ENCODE peak calls at places on chromosomes 1 and 21, in five cellular contexts. S is foreskin keratinocyte, H is endodermal cell, N is heart left ventricle, O is type B pancreatic cell. T is an unnamed sample.

GRCh38 chr1:42929434-42930177 is 29.1 kb downstream of the SLC2A1 start:
- DNase-seq in N (no peak), O (no peak), H (peak; percentile 40), S (no peak), T (no peak)

GRCh38 chr21:40011371-40011770 is 144.1 kb downstream of the PCP4 start:
- DNase-seq in H (no peak), O (no peak), N (no peak), S (no peak), T (no peak)

GRCh38 chr1:230891413-230891812 is 23.1 kb upstream of the C1orf198 start:
- DNase-seq in H (no peak), S (peak; percentile 20), O (no peak), N (no peak), T (no peak)

GRCh38 chr1:52204696-52205095 is 62.8 kb downstream of the ZFYVE9 start:
- DNase-seq in O (no peak), N (no peak), S (no peak), H (no peak), T (no peak)

GRCh38 chr1:230633469-230633868 is 8.8 kb upstream of the COG2 start:
- DNase-seq in H (no peak), N (no peak), S (no peak), O (no peak), T (no peak)

GRCh38 chr1:182301467-182302198 is 90.0 kb downstream of the GLUL start:
- DNase-seq in O (no peak), N (peak; percentile 77), S (peak; percentile 47), H (peak; percentile 57), T (no peak)

GRCh38 chr1:169925505-169926482 is 32.1 kb upstream of the SCYL3 start:
- DNase-seq in O (no peak), H (no peak), N (no peak), S (no peak), T (no peak)

GRCh38 chr1:154342836-154343472 is 17.6 kb downstream of the ATP8B2 start:
- DNase-seq in O (no peak), S (no peak), N (no peak), H (no peak), T (no peak)

GRCh38 chr1:109628540-109629321 is 9.1 kb downstream of the AMPD2 start:
- DNase-seq in S (no peak), N (no peak), O (no peak), H (peak; percentile 39), T (peak; percentile 60)

GRCh38 chr1:226017070-226017469 is 17.9 kb upstream of the SDE2 start:
- DNase-seq in H (no peak), O (no peak), S (no peak), N (no peak), T (no peak)

GRCh38 chr1:17909634-17910033 is 154.5 kb downstream of the ACTL8 start:
- DNase-seq in H (peak; percentile 90), S (no peak), O (no peak), N (no peak), T (peak; percentile 44)

GRCh38 chr1:118987431-118988185 is 535 bp downstream of the TBX15 start:
- DNase-seq in N (no peak), S (no peak), H (peak; percentile 89), O (no peak), T (peak; percentile 46)

GRCh38 chr1:45730780-45731319 is 19.6 kb downstream of the IPP start:
- DNase-seq in H (no peak), O (no peak), S (no peak), N (no peak), T (no peak)

GRCh38 chr1:177937931-177938330 is 31.9 kb downstream of the SEC16B start:
- DNase-seq in O (no peak), S (peak; percentile 21), N (no peak), H (no peak), T (no peak)

GRCh38 chr1:192235127-192235526 is 76.9 kb downstream of the RGS18 start:
- DNase-seq in H (no peak), O (no peak), N (no peak), S (no peak), T (no peak)

GRCh38 chr1:216908116-216908515 is 184.9 kb upstream of the ESRRG start:
- DNase-seq in O (no peak), S (no peak), H (no peak), N (no peak), T (no peak)

GRCh38 chr1:232274236-232274855 is 355.6 kb downstream of the SIPA1L2 start:
- DNase-seq in H (no peak), N (no peak), S (no peak), O (no peak), T (no peak)

GRCh38 chr1:154433161-154433681 is 28.1 kb downstream of the IL6R start:
- DNase-seq in N (no peak), O (no peak), H (no peak), S (peak; percentile 94), T (peak; percentile 60)

GRCh38 chr1:100034465-100034864 is 64.7 kb downstream of the SLC35A3 start:
- DNase-seq in N (no peak), S (no peak), H (no peak), O (no peak), T (no peak)

GRCh38 chr1:82565146-82565545 is 764.4 kb downstream of the ADGRL2 start:
- DNase-seq in O (no peak), H (peak; percentile 60), S (peak; percentile 78), N (peak; percentile 16), T (no peak)

GRCh38 chr1:30101016-30101415 is 622.4 kb downstream of the MATN1 start:
- DNase-seq in H (no peak), N (no peak), S (no peak), O (no peak), T (no peak)

GRCh38 chr1:78743626-78744025 is 94.0 kb downstream of the IFI44 start:
- DNase-seq in S (peak; percentile 8), N (no peak), H (no peak), O (no peak), T (no peak)

GRCh38 chr1:49171941-49172593 is 395.4 kb upstream of the BEND5 start:
- DNase-seq in H (no peak), S (no peak), N (no peak), O (no peak), T (no peak)

GRCh38 chr1:150168960-150169565 is 19.3 kb downstream of the PLEKHO1 start:
- DNase-seq in N (peak; percentile 72), H (peak; percentile 90), S (no peak), O (no peak), T (peak; percentile 62)

GRCh38 chr21:42669069-42669468 is 15.6 kb downstream of the PDE9A start:
- DNase-seq in S (no peak), N (no peak), H (peak; percentile 92), O (no peak), T (no peak)

GRCh38 chr1:221979461-221980032 is 237.7 kb upstream of the DUSP10 start:
- DNase-seq in S (no peak), N (no peak), O (no peak), H (no peak), T (no peak)

GRCh38 chr1:230210979-230211336 is 143.9 kb downstream of the GALNT2 start:
- DNase-seq in N (no peak), O (no peak), S (no peak), H (no peak), T (no peak)

GRCh38 chr1:169601096-169601881 is 15.0 kb upstream of the F5 start:
- DNase-seq in O (no peak), S (no peak), N (no peak), H (no peak), T (no peak)

GRCh38 chr1:78401148-78401547 is 89.6 kb upstream of the PTGFR start:
- DNase-seq in S (no peak), H (no peak), O (no peak), N (no peak), T (no peak)

GRCh38 chr1:70256664-70257063 is 35.5 kb downstream of the SRSF11 start:
- DNase-seq in S (no peak), O (no peak), H (no peak), N (no peak), T (no peak)

GRCh38 chr1:48182441-48182840 is 40.1 kb upstream of the SLC5A9 start:
- DNase-seq in N (no peak), S (peak; percentile 68), H (no peak), O (no peak), T (no peak)

GRCh38 chr1:184696403-184696802 is 58.3 kb downstream of the EDEM3 start:
- DNase-seq in H (peak; percentile 62), N (no peak), O (no peak), S (no peak), T (no peak)

GRCh38 chr1:220089650-220090556 is at the start of gene BPNT1:
- DNase-seq in H (peak; percentile 98), O (peak; percentile 91), N (peak; percentile 96), S (peak; percentile 88), T (peak; percentile 93)

DNA sequence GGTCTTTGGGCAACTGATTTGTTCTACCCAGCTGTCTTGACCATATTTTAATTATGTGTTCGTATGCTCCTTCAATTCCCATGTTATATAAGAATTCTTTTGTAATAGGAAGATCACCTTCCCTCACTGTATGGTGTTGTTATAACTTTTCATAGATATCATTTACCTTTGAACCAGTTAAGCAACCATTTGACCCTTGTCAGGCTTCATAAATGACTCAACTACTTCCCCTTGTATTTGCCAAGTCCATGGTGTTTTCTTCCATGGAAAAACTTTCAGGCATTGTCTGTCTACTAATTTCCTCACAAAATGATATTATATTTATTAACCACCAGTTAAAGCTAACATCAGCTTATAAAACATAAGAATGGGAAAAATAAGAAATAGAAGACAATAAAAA is 5.1 kb downstream of the BPNT1 start:
- DNase-seq in O (no peak), N (no peak), H (no peak), S (no peak), T (no peak)
- TF ChIP-seq CTCF in O (no peak), N (no peak), H (no peak), S (no peak), T (no peak)

GRCh38 chr1:214550339-214551051 is 907 bp downstream of the PTPN14 start:
- DNase-seq in N (no peak), H (peak; percentile 70), S (no peak), O (no peak), T (no peak)
- TF ChIP-seq CTCF in N (no peak), H (peak; percentile 4), S (no peak), O (peak; percentile 12), T (no peak)

GRCh38 chr1:41417335-41417682 is 56.1 kb downstream of the FOXO6 start:
- DNase-seq in H (no peak), O (no peak), S (no peak), N (no peak), T (no peak)
- TF ChIP-seq CTCF in H (no peak), O (peak; percentile 35), S (no peak), N (no peak), T (no peak)

DNA sequence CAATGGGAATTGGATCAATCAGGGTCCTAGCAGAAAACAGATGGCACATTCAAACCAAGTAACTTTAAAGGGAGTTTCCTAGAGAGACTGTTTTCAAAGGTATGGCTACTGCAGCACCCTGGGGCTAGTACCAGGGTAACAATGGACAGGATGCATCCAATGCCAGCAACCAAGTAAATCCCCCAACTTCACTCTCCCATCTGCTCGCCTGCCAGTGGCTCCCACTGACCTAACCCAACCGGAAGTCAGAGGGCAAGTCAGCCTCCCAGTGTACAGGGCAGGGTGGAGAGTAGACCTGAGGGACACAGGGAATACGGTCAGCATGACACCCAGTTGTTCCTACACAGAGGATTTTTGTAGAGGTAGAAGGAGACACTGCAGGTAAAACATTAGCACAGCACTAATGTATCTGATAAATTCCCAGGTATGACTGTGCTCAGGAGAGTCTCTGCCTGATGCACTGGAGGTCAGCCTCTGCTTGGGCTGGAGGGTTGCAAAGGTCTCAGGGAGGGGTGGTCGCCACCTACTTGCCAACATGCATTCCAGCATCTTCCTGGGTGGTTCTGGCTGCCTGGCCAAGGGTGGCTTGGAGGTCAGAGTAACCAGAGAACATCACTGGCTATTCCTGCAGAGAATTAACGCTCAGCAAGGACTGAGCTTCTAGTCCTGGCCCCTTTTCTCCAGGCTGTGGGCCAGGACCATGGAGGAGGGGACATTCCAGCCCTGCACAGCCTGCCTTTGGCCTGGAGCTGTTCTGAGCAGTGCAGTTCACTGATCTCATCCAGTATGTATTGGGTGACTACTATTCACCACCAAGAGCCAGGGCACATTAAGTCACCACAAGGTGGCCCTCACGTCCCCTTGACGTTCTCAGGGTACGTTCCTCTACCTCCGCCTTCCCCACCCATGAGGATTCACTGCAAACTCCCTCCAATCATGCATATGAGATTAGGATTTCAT is 5.1 kb upstream of the GJA4 start:
- DNase-seq in N (peak; percentile 38), H (peak; percentile 80), S (no peak), O (peak; percentile 50), T (peak; percentile 87)
- TF ChIP-seq CTCF in N (peak; percentile 25), H (peak; percentile 81), S (peak; percentile 31), O (peak; percentile 54), T (peak; percentile 63)

T was measured in tibial artery.